ENCODE peak calls at places on chromosome 21, in seven cellular contexts. P, Y, R, K, I, N and D are unnamed samples.

GRCh38 chr21:32578107-32578691 is 7.1 kb downstream of the TCP10L start:
- DNase-seq in R (no peak), P (no peak), N (peak; percentile 33), I (no peak), Y (no peak), K (no peak), D (no peak)

GRCh38 chr21:46091631-46092025 is 6.3 kb upstream of the COL6A2 start:
- DNase-seq in R (no peak), I (no peak), N (no peak), P (no peak), K (no peak), Y (peak; percentile 28), D (no peak)

GRCh38 chr21:40355076-40355475 is 487.8 kb downstream of the PCP4 start:
- DNase-seq in P (no peak), I (no peak), R (no peak), N (no peak), K (no peak), Y (no peak), D (no peak)

GRCh38 chr21:45502006-45502345 is 40.3 kb downstream of the SLC19A1 start:
- DNase-seq in Y (no peak), P (no peak), I (no peak), K (no peak), R (no peak), N (no peak), D (no peak)

GRCh38 chr21:23799376-23799775 is 1807.9 kb downstream of the MRPL39 start:
- DNase-seq in R (no peak), P (no peak), K (no peak), I (no peak), N (no peak), Y (no peak), D (no peak)

GRCh38 chr21:40950970-40951369 is 104.0 kb upstream of the DSCAM start:
- DNase-seq in N (no peak), K (no peak), P (no peak), Y (no peak), R (no peak), I (no peak), D (no peak)

GRCh38 chr21:33541756-33542639 is at the start of gene GART:
- DNase-seq in R (peak; percentile 92), Y (peak; percentile 74), P (peak; percentile 86), K (peak; percentile 70), N (peak; percentile 91), I (peak; percentile 77), D (peak; percentile 36)

GRCh38 chr21:14054682-14055081 is 156.1 kb downstream of the LIPI start:
- DNase-seq in K (no peak), P (no peak), I (no peak), Y (no peak), R (no peak), N (no peak), D (no peak)

GRCh38 chr21:41739936-41740335 is 26.9 kb downstream of the RIPK4 start:
- DNase-seq in P (no peak), N (no peak), Y (no peak), K (no peak), R (no peak), I (no peak), D (no peak)

GRCh38 chr21:15015622-15016471 is 49.0 kb downstream of the NRIP1 start:
- DNase-seq in K (no peak), I (no peak), P (no peak), Y (no peak), N (no peak), R (no peak), D (no peak)